ENCODE peak calls at places on chromosomes 6 and 20, in five cellular contexts. H is endothelial cell; P is NCI-H1092; T is activated CD4-positive, CD25-positive, alpha-beta regulatory T cell treated with anti-CD3 and anti-CD28 coated beads, Interleukin-2, amount 50 U/mL, for 72 hours; D is omental fat pad. I is an unnamed sample.

GRCh38 chr20:46011631-46012482 is 3.1 kb downstream of the MMP9 start:
- DNase-seq in D (no peak), H (no peak), T (peak; percentile 61), P (no peak), I (no peak)

GRCh38 chr6:43455034-43455747 is at the start of gene DLK2:
- DNase-seq in H (peak; percentile 24), P (no peak), D (no peak), T (no peak), I (no peak)

GRCh38 chr6:48825501-48826317 is 637.3 kb downstream of the MMUT start:
- DNase-seq in T (no peak), P (no peak), D (no peak), H (no peak), I (no peak)

GRCh38 chr6:53302678-53303360 is 45.9 kb downstream of the ELOVL5 start:
- DNase-seq in H (no peak), P (no peak), D (no peak), T (no peak), I (no peak)

GRCh38 chr6:134247271-134247833 is 70.6 kb downstream of the SGK1 start:
- DNase-seq in D (no peak), H (no peak), P (no peak), T (peak; percentile 57), I (no peak)

GRCh38 chr20:34268851-34269668 is 27.8 kb downstream of the ASIP start:
- DNase-seq in D (no peak), H (peak; percentile 53), P (no peak), T (no peak), I (peak; percentile 39)

GRCh38 chr6:69729870-69730449 is 66.8 kb downstream of the LMBRD1 start:
- DNase-seq in P (no peak), T (no peak), D (no peak), H (no peak), I (no peak)

GRCh38 chr6:144215402-144215931 is 65.2 kb downstream of the STX11 start:
- DNase-seq in T (peak; percentile 38), P (no peak), D (no peak), H (no peak), I (peak; percentile 12)

GRCh38 chr6:100664274-100665040 is 199.7 kb upstream of the SIM1 start:
- DNase-seq in P (no peak), H (no peak), T (no peak), D (no peak), I (no peak)

GRCh38 chr6:168086616-168087015 is 7.6 kb upstream of the FRMD1 start:
- DNase-seq in D (no peak), P (no peak), T (no peak), H (no peak), I (no peak)

GRCh38 chr6:154249499-154250298 is 106.9 kb downstream of the IPCEF1 start:
- DNase-seq in H (no peak), T (peak; percentile 43), P (no peak), D (no peak), I (no peak)

GRCh38 chr20:39916236-39916635 is 772.8 kb downstream of the MAFB start:
- DNase-seq in D (no peak), H (no peak), T (no peak), P (no peak), I (no peak)

GRCh38 chr6:255418-256090 is 36.7 kb upstream of the DUSP22 start:
- DNase-seq in D (no peak), P (no peak), H (no peak), T (no peak), I (no peak)

GRCh38 chr6:135815216-135815615 is 36.3 kb upstream of the PDE7B start:
- DNase-seq in H (no peak), T (no peak), D (no peak), P (no peak), I (no peak)

GRCh38 chr20:34010405-34010895 is 16.7 kb downstream of the RALY start:
- DNase-seq in H (no peak), P (no peak), D (no peak), T (no peak), I (no peak)

GRCh38 chr20:54433653-54434052 is 41.7 kb upstream of the DOK5 start:
- DNase-seq in P (peak; percentile 87), H (no peak), D (no peak), T (no peak), I (no peak)

GRCh38 chr6:118788702-118789101 is 105.2 kb upstream of the ASF1A start:
- DNase-seq in T (no peak), P (no peak), H (no peak), D (no peak), I (no peak)

GRCh38 chr6:10419749-10420545 is 5.1 kb upstream of the TFAP2A start:
- DNase-seq in D (no peak), P (no peak), H (no peak), T (no peak), I (no peak)

GRCh38 chr6:3356056-3356823 is 97.5 kb downstream of the PSMG4 start:
- DNase-seq in D (no peak), P (no peak), H (peak; percentile 52), T (no peak), I (peak; percentile 85)

GRCh38 chr20:38135641-38136420 is 29.2 kb downstream of the TGM2 start:
- DNase-seq in D (no peak), H (no peak), T (no peak), P (no peak), I (no peak)

GRCh38 chr20:57617079-57617795 is 3.0 kb downstream of the ZBP1 start:
- DNase-seq in P (no peak), D (peak; percentile 8), T (no peak), H (no peak), I (no peak)

GRCh38 chr20:697826-698225 is 22.2 kb upstream of the SCRT2 start:
- DNase-seq in H (no peak), D (no peak), P (no peak), T (no peak), I (no peak)

GRCh38 chr6:106448000-106448426 is 87.5 kb downstream of the CRYBG1 start:
- DNase-seq in H (no peak), D (no peak), P (no peak), T (no peak), I (no peak)

GRCh38 chr20:43776691-43777090 is 49.9 kb upstream of the GTSF1L start:
- DNase-seq in T (no peak), H (no peak), D (no peak), P (no peak), I (no peak)

I was measured in thyroid gland.